ENCODE peak calls at places on chromosomes 16 and 17, in eight cellular contexts. One of them, this sample, is unnamed.
A peak's percentile ranks its signal among the peaks of the same experiment; 100 is the strongest.

GRCh38 chr16:85649411-85649977 is 36.4 kb downstream of the GSE1 start:
- DNase-seq in GM23338: no peak
- DNase-seq in GM12878: no peak
- DNase-seq in K562: no peak
- DNase-seq in HCT116: no peak
- DNase-seq in H1: no peak
- DNase-seq in SK-N-SH: no peak
- DNase-seq in HepG2: no peak
- DNase-seq in this sample: no peak

GRCh38 chr17:15090533-15090932 is 174.6 kb downstream of the PMP22 start:
- DNase-seq in GM23338: no peak
- DNase-seq in GM12878: no peak
- DNase-seq in K562: no peak
- DNase-seq in HCT116: no peak
- DNase-seq in H1: no peak
- DNase-seq in SK-N-SH: no peak
- DNase-seq in HepG2: no peak
- DNase-seq in this sample: no peak

GRCh38 chr17:18190629-18191028 is 7.0 kb downstream of the ALKBH5 start:
- DNase-seq in GM23338: no peak
- DNase-seq in GM12878: no peak
- DNase-seq in K562: no peak
- DNase-seq in HCT116: no peak
- DNase-seq in H1: no peak
- DNase-seq in SK-N-SH: no peak
- DNase-seq in HepG2: no peak
- DNase-seq in this sample: no peak

GRCh38 chr17:40095944-40096791 is 4.2 kb downstream of the NR1D1 start:
- DNase-seq in GM23338: no peak
- DNase-seq in GM12878: peak; percentile 99
- DNase-seq in K562: no peak
- DNase-seq in HCT116: no peak
- DNase-seq in H1: no peak
- DNase-seq in SK-N-SH: no peak
- DNase-seq in HepG2: no peak
- DNase-seq in this sample: no peak

GRCh38 chr17:71666047-71666446 is 454.8 kb upstream of the SOX9 start:
- DNase-seq in GM23338: no peak
- DNase-seq in GM12878: no peak
- DNase-seq in K562: no peak
- DNase-seq in HCT116: no peak
- DNase-seq in H1: no peak
- DNase-seq in SK-N-SH: no peak
- DNase-seq in HepG2: no peak
- DNase-seq in this sample: no peak

GRCh38 chr17:38748329-38749221 is at the start of gene PCGF2:
- DNase-seq in GM23338: peak; percentile 98
- DNase-seq in GM12878: no peak
- DNase-seq in K562: peak; percentile 91
- DNase-seq in HCT116: peak; percentile 71
- DNase-seq in H1: peak; percentile 93
- DNase-seq in SK-N-SH: peak; percentile 90
- DNase-seq in HepG2: peak; percentile 89
- DNase-seq in this sample: peak; percentile 83

GRCh38 chr17:31528291-31528874 is 136.9 kb downstream of the RAB11FIP4 start:
- DNase-seq in GM23338: no peak
- DNase-seq in GM12878: no peak
- DNase-seq in K562: no peak
- DNase-seq in HCT116: no peak
- DNase-seq in H1: no peak
- DNase-seq in SK-N-SH: no peak
- DNase-seq in HepG2: no peak
- DNase-seq in this sample: no peak

GRCh38 chr16:20971420-20971819 is 70.8 kb downstream of the LYRM1 start:
- DNase-seq in GM23338: no peak
- DNase-seq in GM12878: no peak
- DNase-seq in K562: no peak
- DNase-seq in HCT116: no peak
- DNase-seq in H1: no peak
- DNase-seq in SK-N-SH: no peak
- DNase-seq in HepG2: no peak
- DNase-seq in this sample: no peak

GRCh38 chr17:65394811-65395472 is 166.5 kb downstream of the AXIN2 start:
- DNase-seq in GM23338: peak; percentile 7
- DNase-seq in GM12878: no peak
- DNase-seq in K562: no peak
- DNase-seq in HCT116: no peak
- DNase-seq in H1: no peak
- DNase-seq in SK-N-SH: no peak
- DNase-seq in HepG2: no peak
- DNase-seq in this sample: no peak

GRCh38 chr16:67157892-67158635 is 1.6 kb downstream of the TRADD start:
- DNase-seq in GM23338: no peak
- DNase-seq in GM12878: no peak
- DNase-seq in K562: no peak
- DNase-seq in HCT116: no peak
- DNase-seq in H1: no peak
- DNase-seq in SK-N-SH: no peak
- DNase-seq in HepG2: no peak
- DNase-seq in this sample: no peak

GRCh38 chr16:9934723-9935508 is 247.3 kb downstream of the GRIN2A start:
- DNase-seq in GM23338: no peak
- DNase-seq in GM12878: no peak
- DNase-seq in K562: no peak
- DNase-seq in HCT116: no peak
- DNase-seq in H1: no peak
- DNase-seq in SK-N-SH: no peak
- DNase-seq in HepG2: no peak
- DNase-seq in this sample: no peak

GRCh38 chr17:1420163-1420562 is 20.1 kb upstream of the YWHAE start:
- DNase-seq in GM23338: no peak
- DNase-seq in GM12878: no peak
- DNase-seq in K562: no peak
- DNase-seq in HCT116: no peak
- DNase-seq in H1: no peak
- DNase-seq in SK-N-SH: no peak
- DNase-seq in HepG2: no peak
- DNase-seq in this sample: no peak

GRCh38 chr16:60073376-60073775 is 1339.3 kb upstream of the GOT2 start:
- DNase-seq in GM23338: no peak
- DNase-seq in GM12878: no peak
- DNase-seq in K562: no peak
- DNase-seq in HCT116: no peak
- DNase-seq in H1: no peak
- DNase-seq in SK-N-SH: no peak
- DNase-seq in HepG2: no peak
- DNase-seq in this sample: no peak

GRCh38 chr16:19860146-19861030 is 24.3 kb downstream of the GPRC5B start:
- DNase-seq in GM23338: peak; percentile 88
- DNase-seq in GM12878: no peak
- DNase-seq in K562: no peak
- DNase-seq in HCT116: no peak
- DNase-seq in H1: no peak
- DNase-seq in SK-N-SH: no peak
- DNase-seq in HepG2: no peak
- DNase-seq in this sample: no peak

GRCh38 chr16:84933774-84934571 is 77.4 kb downstream of the ZDHHC7 start:
- DNase-seq in GM23338: no peak
- DNase-seq in GM12878: no peak
- DNase-seq in K562: no peak
- DNase-seq in HCT116: no peak
- DNase-seq in H1: no peak
- DNase-seq in SK-N-SH: peak; percentile 48
- DNase-seq in HepG2: peak; percentile 55
- DNase-seq in this sample: no peak

GRCh38 chr17:65696739-65697394 is 135.4 kb upstream of the AXIN2 start:
- DNase-seq in GM23338: no peak
- DNase-seq in GM12878: no peak
- DNase-seq in K562: no peak
- DNase-seq in HCT116: no peak
- DNase-seq in H1: no peak
- DNase-seq in SK-N-SH: no peak
- DNase-seq in HepG2: no peak
- DNase-seq in this sample: peak; percentile 59

GRCh38 chr17:29614345-29615047 is 8.2 kb downstream of the CORO6 start:
- DNase-seq in GM23338: peak; percentile 16
- DNase-seq in GM12878: no peak
- DNase-seq in K562: no peak
- DNase-seq in HCT116: no peak
- DNase-seq in H1: no peak
- DNase-seq in SK-N-SH: peak; percentile 36
- DNase-seq in HepG2: no peak
- DNase-seq in this sample: no peak

GRCh38 chr17:57067781-57068180 is 17.3 kb upstream of the AKAP1 start:
- DNase-seq in GM23338: no peak
- DNase-seq in GM12878: no peak
- DNase-seq in K562: no peak
- DNase-seq in HCT116: no peak
- DNase-seq in H1: no peak
- DNase-seq in SK-N-SH: no peak
- DNase-seq in HepG2: no peak
- DNase-seq in this sample: no peak

GRCh38 chr17:75459590-75460267 is 3.3 kb downstream of the TMEM94 start:
- DNase-seq in GM23338: no peak
- DNase-seq in GM12878: peak; percentile 41
- DNase-seq in K562: no peak
- DNase-seq in HCT116: no peak
- DNase-seq in H1: no peak
- DNase-seq in SK-N-SH: no peak
- DNase-seq in HepG2: peak; percentile 90
- DNase-seq in this sample: no peak

GRCh38 chr17:76995352-76996105 is 127.3 kb downstream of the MGAT5B start:
- DNase-seq in GM23338: peak; percentile 65
- DNase-seq in GM12878: no peak
- DNase-seq in K562: no peak
- DNase-seq in HCT116: no peak
- DNase-seq in H1: no peak
- DNase-seq in SK-N-SH: no peak
- DNase-seq in HepG2: peak; percentile 88
- DNase-seq in this sample: no peak

GRCh38 chr16:6131526-6132050 is 1034.0 kb upstream of the EEF2KMT start:
- DNase-seq in GM23338: no peak
- DNase-seq in GM12878: no peak
- DNase-seq in K562: no peak
- DNase-seq in HCT116: no peak
- DNase-seq in H1: no peak
- DNase-seq in SK-N-SH: no peak
- DNase-seq in HepG2: no peak
- DNase-seq in this sample: no peak

GRCh38 chr17:16479264-16479663 is 12.7 kb downstream of the LRRC75A start:
- DNase-seq in GM23338: no peak
- DNase-seq in GM12878: no peak
- DNase-seq in K562: no peak
- DNase-seq in HCT116: no peak
- DNase-seq in H1: no peak
- DNase-seq in SK-N-SH: no peak
- DNase-seq in HepG2: no peak
- DNase-seq in this sample: no peak
- H2AFZ ChIP-seq in GM23338: no peak overlapping the region
- H2AFZ ChIP-seq in GM12878: no peak overlapping the region
- H2AFZ ChIP-seq in K562: no peak overlapping the region
- H2AFZ ChIP-seq in HCT116: no peak overlapping the region
- H2AFZ ChIP-seq in H1: no peak overlapping the region
- H2AFZ ChIP-seq in SK-N-SH: no peak overlapping the region
- H2AFZ ChIP-seq in HepG2: no peak overlapping the region
- H2AFZ ChIP-seq in this sample: no peak overlapping the region

GRCh38 chr16:12672986-12673385 is 130.7 kb downstream of the CPPED1 start:
- DNase-seq in GM23338: no peak
- DNase-seq in GM12878: no peak
- DNase-seq in K562: no peak
- DNase-seq in HCT116: no peak
- DNase-seq in H1: no peak
- DNase-seq in SK-N-SH: no peak
- DNase-seq in HepG2: no peak
- DNase-seq in this sample: no peak
- TF ChIP-seq POLR2AphosphoS5 in GM23338: no peak
- TF ChIP-seq POLR2AphosphoS5 in GM12878: no peak
- TF ChIP-seq POLR2AphosphoS5 in K562: no peak
- TF ChIP-seq POLR2AphosphoS5 in HCT116: no peak
- TF ChIP-seq POLR2AphosphoS5 in H1: no peak
- TF ChIP-seq POLR2AphosphoS5 in SK-N-SH: no peak
- TF ChIP-seq POLR2AphosphoS5 in HepG2: no peak
- TF ChIP-seq POLR2AphosphoS5 in this sample: no peak

GRCh38 chr17:27895110-27895895 is 2.1 kb upstream of the LYRM9 start:
- DNase-seq in GM23338: peak; percentile 18
- DNase-seq in GM12878: no peak
- DNase-seq in K562: no peak
- DNase-seq in HCT116: no peak
- DNase-seq in H1: no peak
- DNase-seq in SK-N-SH: no peak
- DNase-seq in HepG2: no peak
- DNase-seq in this sample: no peak
- H2AFZ ChIP-seq in GM23338: no peak overlapping the region
- H2AFZ ChIP-seq in GM12878: no peak overlapping the region
- H2AFZ ChIP-seq in K562: peak overlapping the region; percentile 54
- H2AFZ ChIP-seq in HCT116: no peak overlapping the region
- H2AFZ ChIP-seq in H1: no peak overlapping the region
- H2AFZ ChIP-seq in SK-N-SH: no peak overlapping the region
- H2AFZ ChIP-seq in HepG2: no peak overlapping the region
- H2AFZ ChIP-seq in this sample: no peak overlapping the region

GRCh38 chr16:73713817-73714495 is 582.7 kb upstream of the PSMD7 start:
- DNase-seq in GM23338: peak; percentile 76
- DNase-seq in GM12878: no peak
- DNase-seq in K562: peak; percentile 51
- DNase-seq in HCT116: peak; percentile 27
- DNase-seq in H1: peak; percentile 78
- DNase-seq in SK-N-SH: peak; percentile 37
- DNase-seq in HepG2: peak; percentile 42
- DNase-seq in this sample: no peak

GRCh38 chr16:73714976-73715375 is 581.6 kb upstream of the PSMD7 start:
- DNase-seq in GM23338: no peak
- DNase-seq in GM12878: no peak
- DNase-seq in K562: no peak
- DNase-seq in HCT116: no peak
- DNase-seq in H1: no peak
- DNase-seq in SK-N-SH: no peak
- DNase-seq in HepG2: no peak
- DNase-seq in this sample: no peak

GRCh38 chr16:73711441-73712080 is 585.1 kb upstream of the PSMD7 start:
- DNase-seq in GM23338: peak; percentile 27
- DNase-seq in GM12878: no peak
- DNase-seq in K562: no peak
- DNase-seq in HCT116: no peak
- DNase-seq in H1: no peak
- DNase-seq in SK-N-SH: no peak
- DNase-seq in HepG2: no peak
- DNase-seq in this sample: no peak

GRCh38 chr16:73713301-73713700 is 583.3 kb upstream of the PSMD7 start:
- DNase-seq in GM23338: no peak
- DNase-seq in GM12878: no peak
- DNase-seq in K562: no peak
- DNase-seq in HCT116: no peak
- DNase-seq in H1: no peak
- DNase-seq in SK-N-SH: no peak
- DNase-seq in HepG2: no peak
- DNase-seq in this sample: no peak

DNA sequence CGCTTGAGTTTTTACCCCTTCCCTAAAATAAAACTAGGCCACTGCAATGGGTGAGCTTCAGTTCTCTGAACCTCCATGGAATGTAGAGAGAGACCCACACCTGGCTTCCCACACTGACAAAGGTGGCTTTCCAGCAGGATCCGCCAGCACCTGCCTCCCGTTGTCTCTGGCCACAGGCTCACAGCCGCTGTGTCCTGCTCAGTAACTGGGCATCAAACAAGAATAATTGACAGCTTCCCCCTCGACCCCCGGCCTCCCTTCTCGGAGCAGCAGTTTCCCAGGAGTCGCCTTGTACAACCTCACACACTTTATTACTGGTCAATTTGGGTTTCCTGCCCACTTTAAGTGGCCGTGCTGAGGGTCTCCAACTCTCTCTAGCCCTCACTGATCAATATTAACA is 586.1 kb upstream of the PSMD7 start:
- DNase-seq in GM23338: peak; percentile 12
- DNase-seq in GM12878: no peak
- DNase-seq in K562: no peak
- DNase-seq in HCT116: no peak
- DNase-seq in H1: no peak
- DNase-seq in SK-N-SH: no peak
- DNase-seq in HepG2: no peak
- DNase-seq in this sample: no peak
- TF ChIP-seq POLR2AphosphoS5 in GM23338: no peak
- TF ChIP-seq POLR2AphosphoS5 in GM12878: no peak
- TF ChIP-seq POLR2AphosphoS5 in K562: no peak
- TF ChIP-seq POLR2AphosphoS5 in HCT116: no peak
- TF ChIP-seq POLR2AphosphoS5 in H1: no peak
- TF ChIP-seq POLR2AphosphoS5 in SK-N-SH: no peak
- TF ChIP-seq POLR2AphosphoS5 in HepG2: no peak
- TF ChIP-seq POLR2AphosphoS5 in this sample: no peak